ENCODE peak calls at places on chromosomes 16 and 17, in four cellular contexts. F, P, A and E are unnamed samples.

GRCh38 chr16:69831212-69832123 is 69.3 kb downstream of the WWP2 start:
- DNase-seq in F (peak), P (no peak), A (no peak), E (no peak)

GRCh38 chr17:27846042-27846655 is 45.8 kb upstream of the NOS2 start:
- DNase-seq in F (no peak), P (no peak), A (no peak), E (no peak)

GRCh38 chr17:6868579-6868978 is 37.0 kb upstream of the TEKT1 start:
- DNase-seq in F (no peak), P (no peak), A (no peak), E (no peak)

GRCh38 chr17:27407916-27408846 is 48.1 kb upstream of the KSR1 start:
- DNase-seq in F (peak), P (no peak), A (peak), E (no peak)

GRCh38 chr16:78289844-78290277 is 190.4 kb downstream of the WWOX start:
- DNase-seq in F (no peak), P (no peak), A (no peak), E (no peak)

GRCh38 chr16:10098991-10099390 is 83.2 kb downstream of the GRIN2A start:
- DNase-seq in F (no peak), P (no peak), A (no peak), E (no peak)

GRCh38 chr17:63946440-63947363 is 14.6 kb upstream of the CD79B start:
- DNase-seq in F (peak), P (no peak), A (peak), E (peak)

GRCh38 chr17:80277751-80278671 is 17.4 kb downstream of the RNF213 start:
- DNase-seq in F (no peak), P (no peak), A (peak), E (no peak)

GRCh38 chr17:29771561-29771960 is 148.8 kb upstream of the CORO6 start:
- DNase-seq in F (no peak), P (no peak), A (no peak), E (no peak)

GRCh38 chr17:59296190-59296589 is 35.3 kb upstream of the YPEL2 start:
- DNase-seq in F (no peak), P (no peak), A (no peak), E (no peak)

GRCh38 chr16:75250809-75251279 is 580 bp downstream of the BCAR1 start:
- DNase-seq in F (no peak), P (no peak), A (peak), E (peak)

GRCh38 chr17:64546716-64547115 is 39.9 kb downstream of the CEP95 start:
- DNase-seq in F (no peak), P (no peak), A (no peak), E (no peak)

GRCh38 chr17:77312786-77313599 is 172.2 kb downstream of the SEC14L1 start:
- DNase-seq in F (peak), P (peak), A (peak), E (peak)

GRCh38 chr17:60468371-60468770 is 46.1 kb downstream of the CHCT1 start:
- DNase-seq in F (peak), P (no peak), A (no peak), E (no peak)

GRCh38 chr16:57735755-57736418 is at the start of gene KATNB1:
- DNase-seq in F (no peak), P (no peak), A (no peak), E (no peak)

GRCh38 chr17:8324132-8324531 is 14.1 kb downstream of the ARHGEF15 start:
- DNase-seq in F (no peak), P (no peak), A (no peak), E (no peak)

GRCh38 chr17:79211061-79211770 is 136.6 kb downstream of the ENGASE start:
- DNase-seq in F (no peak), P (no peak), A (no peak), E (no peak)

GRCh38 chr16:47037396-47037745 is 63.9 kb upstream of the DNAJA2 start:
- DNase-seq in F (no peak), P (peak), A (peak), E (peak)

GRCh38 chr16:66798162-66798561 is 3.2 kb downstream of the TERB1 start:
- DNase-seq in F (peak), P (no peak), A (no peak), E (no peak)

GRCh38 chr17:35241520-35241919 is 1.4 kb upstream of the SLFN5 start:
- DNase-seq in F (no peak), P (no peak), A (no peak), E (no peak)

GRCh38 chr16:58732545-58733247 is 1.4 kb downstream of the GOT2 start:
- DNase-seq in F (peak), P (no peak), A (peak), E (no peak)

GRCh38 chr16:87331241-87331801 is 14.1 kb upstream of the C16orf95 start:
- DNase-seq in F (no peak), P (no peak), A (no peak), E (no peak)

GRCh38 chr17:47987240-47987835 is 16.4 kb downstream of the CDK5RAP3 start:
- DNase-seq in F (no peak), P (peak), A (no peak), E (peak)

GRCh38 chr17:49252148-49252682 is 21.6 kb upstream of the PHOSPHO1 start:
- DNase-seq in F (no peak), P (no peak), A (peak), E (no peak)

GRCh38 chr16:81466351-81466960 is 21.8 kb downstream of the CMIP start:
- DNase-seq in F (peak), P (no peak), A (no peak), E (no peak)

GRCh38 chr16:81136331-81137011 is 40.3 kb upstream of the GCSH start:
- DNase-seq in F (no peak), P (no peak), A (no peak), E (no peak)

GRCh38 chr17:22251493-22251892 is 559.2 kb downstream of the KCNJ18 start:
- DNase-seq in F (no peak), P (no peak), A (no peak), E (no peak)

GRCh38 chr16:82192665-82193064 is 22.6 kb upstream of the MPHOSPH6 start:
- DNase-seq in F (peak), P (no peak), A (no peak), E (no peak)

GRCh38 chr17:46818929-46819859 is 702 bp upstream of the WNT3 start:
- DNase-seq in F (no peak), P (no peak), A (no peak), E (no peak)

GRCh38 chr17:37368577-37368976 is 7.2 kb upstream of the C17orf78 start:
- DNase-seq in F (peak), P (no peak), A (no peak), E (no peak)

GRCh38 chr17:4534515-4534914 is 20.7 kb downstream of the MYBBP1A start:
- DNase-seq in F (no peak), P (no peak), A (no peak), E (no peak)

GRCh38 chr17:4536259-4536741 is 18.9 kb downstream of the MYBBP1A start:
- DNase-seq in F (no peak), P (no peak), A (no peak), E (no peak)

GRCh38 chr17:4535667-4536258 is 19.4 kb downstream of the MYBBP1A start:
- DNase-seq in F (no peak), P (peak), A (no peak), E (no peak)

GRCh38 chr17:4533522-4534502 is 21.4 kb downstream of the MYBBP1A start:
- DNase-seq in F (no peak), P (peak), A (no peak), E (no peak)

GRCh38 chr17:4534928-4535666 is 20.1 kb downstream of the MYBBP1A start:
- DNase-seq in F (no peak), P (peak), A (no peak), E (no peak)
- TF ChIP-seq POLR2A in F (no peak), P (no peak), A (no peak), E (no peak)

DNA sequence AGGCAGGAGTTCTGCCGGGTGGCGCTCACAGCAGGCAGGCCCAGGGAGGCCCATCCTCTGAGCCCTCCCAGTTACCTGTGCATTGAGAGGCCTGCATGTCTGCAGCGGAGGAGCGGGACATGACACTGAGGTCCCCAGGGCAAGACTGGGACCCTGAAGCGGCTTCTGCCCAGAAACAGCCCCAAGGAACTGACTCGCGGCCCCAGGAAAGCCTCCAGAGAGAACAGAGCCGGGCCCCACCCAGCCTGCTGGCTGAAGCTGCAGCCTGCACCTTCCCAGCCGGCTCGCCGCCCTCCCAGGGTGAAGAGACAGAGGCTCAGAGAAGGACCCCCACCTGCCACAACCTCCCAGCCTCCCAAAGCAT is 16.5 kb downstream of the ZNF423 start:
- DNase-seq in F (no peak), P (no peak), A (no peak), E (no peak)
- H3K27ac ChIP-seq in F (no peak), P (peak), A (no peak), E (no peak)

DNA sequence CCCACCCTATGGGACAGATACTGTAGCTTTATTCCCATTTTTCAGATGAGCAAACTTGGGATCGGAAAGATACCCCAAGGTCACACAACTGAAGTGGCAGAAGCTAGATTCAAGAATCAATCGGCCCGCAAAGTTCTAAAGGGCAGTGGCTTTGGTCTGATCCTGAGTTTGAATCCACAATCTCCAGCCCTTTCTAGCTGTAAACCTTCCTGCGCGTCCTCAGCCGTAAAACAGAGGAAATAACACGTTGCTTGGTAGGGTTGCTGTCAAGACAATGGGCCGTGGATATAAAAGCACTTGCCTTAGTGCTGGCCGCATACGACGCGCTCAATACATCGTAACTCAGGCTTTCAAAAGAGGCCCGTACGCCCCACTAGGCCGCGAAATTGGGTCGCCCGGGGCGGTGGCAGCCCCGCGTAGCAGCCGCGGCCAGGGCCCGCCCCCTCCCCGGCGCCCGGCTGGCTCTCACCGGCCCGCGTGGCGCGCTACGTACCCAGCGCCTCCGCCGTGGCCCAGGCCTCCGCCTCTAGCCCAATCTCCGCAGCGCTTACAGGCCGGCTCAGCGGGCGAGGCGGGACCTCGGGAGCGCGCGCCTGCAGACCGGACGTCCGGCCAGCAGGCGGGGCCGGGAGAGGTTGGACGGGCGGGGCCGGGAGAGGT is at the start of gene DCAKD:
- DNase-seq in F (peak), P (peak), A (peak), E (peak)
- TF ChIP-seq POLR2A in F (peak), P (peak), A (peak), E (peak)

DNA sequence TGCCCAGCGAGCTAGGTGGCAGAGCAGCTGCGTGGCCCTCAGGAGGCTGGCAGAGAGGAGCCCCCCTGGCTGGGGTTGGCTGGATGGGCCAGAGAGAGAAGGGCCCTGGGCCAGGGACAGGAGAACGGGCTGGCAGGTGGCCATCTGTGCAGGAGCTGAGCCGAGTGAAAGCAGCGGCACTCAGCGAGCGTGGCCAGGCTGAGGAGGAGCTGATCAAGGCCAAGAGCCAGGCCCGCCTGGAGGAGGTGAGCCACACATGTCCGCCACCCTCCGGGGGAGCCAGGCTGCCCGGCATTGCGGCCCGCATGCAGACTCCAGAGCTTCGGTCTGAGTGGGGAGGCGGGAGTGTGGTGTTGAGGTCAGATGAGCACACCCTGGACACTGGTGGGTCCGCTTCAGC is 2.1 kb upstream of the RAC3 start:
- DNase-seq in F (no peak), P (peak), A (no peak), E (no peak)
- H3K27ac ChIP-seq in F (no peak), P (peak), A (no peak), E (no peak)

GRCh38 chr17:39709998-39710964 is 10.4 kb downstream of the ERBB2 start:
- DNase-seq in F (no peak), P (no peak), A (no peak), E (no peak)
- TF ChIP-seq POLR2A in F (no peak), P (no peak), A (no peak), E (no peak)

DNA sequence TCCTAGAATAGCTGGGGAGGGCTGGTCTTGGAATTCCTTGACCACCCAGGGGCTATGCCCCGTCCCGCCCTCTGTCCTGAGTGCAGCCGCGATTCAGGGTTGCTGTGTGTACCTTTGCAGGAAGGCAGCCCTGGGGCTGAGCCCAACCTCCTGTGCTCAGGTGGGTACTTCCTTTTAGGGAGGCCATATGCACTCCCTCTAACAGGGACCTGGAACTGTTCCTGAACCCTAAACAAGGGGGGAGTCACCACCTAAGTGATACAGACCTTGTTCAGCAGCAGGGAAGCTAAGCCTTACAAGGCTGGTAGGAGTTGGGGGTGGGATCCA is 24.6 kb downstream of the LLGL2 start:
- DNase-seq in F (no peak), P (no peak), A (no peak), E (no peak)
- H3K27ac ChIP-seq in F (no peak), P (no peak), A (no peak), E (peak)

DNA sequence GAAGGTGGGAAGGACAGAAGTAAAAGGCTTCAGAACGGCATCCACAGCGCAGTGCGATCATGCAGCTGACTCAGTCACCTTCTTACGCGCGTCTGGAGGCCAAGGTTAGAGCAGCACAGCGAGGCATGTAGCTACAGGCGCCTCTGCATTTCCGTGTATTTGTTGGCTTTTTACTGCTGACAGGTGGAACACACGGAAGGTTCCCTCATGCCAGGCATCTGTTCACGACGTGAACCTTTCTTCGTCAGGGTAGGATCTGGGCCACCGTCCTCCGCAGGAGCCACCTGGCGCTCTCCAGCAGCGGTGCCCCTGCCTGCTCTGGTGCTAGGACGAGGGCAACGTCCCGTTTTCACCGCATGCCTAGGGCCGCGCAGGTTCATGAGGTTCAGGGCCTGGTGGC is 15.3 kb downstream of the TMEM204 start:
- DNase-seq in F (no peak), P (no peak), A (no peak), E (no peak)
- TF ChIP-seq POLR2A in F (no peak), P (no peak), A (no peak), E (no peak)

DNA sequence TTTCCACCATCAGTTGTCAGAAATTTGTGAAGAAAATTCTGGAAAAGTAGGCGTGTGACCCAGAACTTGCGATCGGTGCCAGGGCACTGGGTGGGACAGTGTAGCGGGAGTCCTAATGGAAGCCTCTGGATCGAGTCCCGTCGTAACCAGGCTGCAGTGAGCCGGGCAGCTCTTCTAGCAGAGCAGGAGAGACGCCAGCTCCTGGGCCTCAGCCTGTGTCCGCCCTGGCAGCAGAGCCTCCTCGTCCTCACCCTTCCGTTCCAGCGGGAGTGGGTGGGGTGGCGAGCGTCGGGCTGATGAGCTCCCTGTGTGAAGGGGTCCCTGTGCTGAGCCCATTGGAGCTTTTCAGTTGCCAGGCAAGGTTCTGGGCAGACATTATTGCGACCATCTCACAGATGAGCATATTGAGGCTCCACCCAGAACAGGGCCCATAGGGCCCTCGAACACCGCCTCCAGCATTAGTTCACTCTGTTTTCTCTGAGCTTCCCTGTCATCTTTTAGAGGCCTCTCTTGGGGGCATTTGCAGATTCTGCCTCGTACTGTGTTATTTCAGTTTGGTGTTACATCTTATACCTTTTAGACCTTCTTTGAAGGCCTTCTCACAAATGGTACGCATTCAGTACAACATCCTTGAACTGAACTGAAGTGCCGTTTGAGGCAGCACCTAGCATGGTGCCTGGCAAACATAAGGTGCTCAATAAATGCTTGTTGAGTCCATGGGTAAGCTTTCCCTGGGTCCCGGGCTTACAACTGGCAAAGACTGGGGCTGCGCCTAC is 207.1 kb upstream of the CIBAR2 start:
- DNase-seq in F (no peak), P (no peak), A (no peak), E (no peak)
- H3K27ac ChIP-seq in F (no peak), P (no peak), A (no peak), E (peak)